ENCODE peak calls at places on chromosomes 4 and X, in six cellular contexts. H is mesenchymal stem cell, G is neuronal stem cell, O is H9, Q is trophoblast cell, C is H1. E is an unnamed sample.

GRCh38 chrX:125288343-125288742 is 31.3 kb upstream of the TEX13C start:
- DNase-seq in H (no peak), G (no peak), O (no peak), Q (no peak), C (no peak), E (no peak)

GRCh38 chr4:125319311-125319710 is 4.6 kb downstream of the FAT4 start:
- DNase-seq in H (no peak), G (no peak), O (no peak), Q (no peak), C (no peak), E (peak)

GRCh38 chr4:67558493-67558892 is at the start of gene STAP1:
- DNase-seq in H (no peak), G (no peak), O (no peak), Q (no peak), C (no peak), E (no peak)

GRCh38 chr4:123052007-123052406 is 129.6 kb upstream of the NUDT6 start:
- DNase-seq in H (no peak), G (no peak), O (no peak), Q (no peak), C (no peak), E (no peak)

GRCh38 chr4:81330018-81330417 is 115.0 kb upstream of the PRKG2 start:
- DNase-seq in H (no peak), G (no peak), O (no peak), Q (no peak), C (no peak), E (no peak)

GRCh38 chrX:37863728-37864127 is 16.4 kb upstream of the DYNLT3 start:
- DNase-seq in H (no peak), G (no peak), O (no peak), Q (no peak), C (no peak), E (no peak)

GRCh38 chr4:6582889-6583504 is 8.0 kb downstream of the MAN2B2 start:
- DNase-seq in H (peak), G (no peak), O (no peak), Q (peak), C (no peak), E (peak)

GRCh38 chr4:69071286-69071685 is 25.0 kb upstream of the UGT2B7 start:
- DNase-seq in H (no peak), G (no peak), O (no peak), Q (no peak), C (no peak), E (no peak)

GRCh38 chr4:183413562-183414200 is 30.8 kb upstream of the CDKN2AIP start:
- DNase-seq in H (no peak), G (no peak), O (no peak), Q (no peak), C (no peak), E (no peak)

GRCh38 chr4:133565379-133565778 is 416.3 kb downstream of the PCDH10 start:
- DNase-seq in H (peak), G (no peak), O (no peak), Q (no peak), C (no peak), E (peak)

GRCh38 chr4:6008092-6008551 is 10.1 kb downstream of the C4orf50 start:
- DNase-seq in H (no peak), G (no peak), O (peak), Q (no peak), C (peak), E (no peak)

GRCh38 chrX:151081016-151081415 is 95.4 kb upstream of the GPR50 start:
- DNase-seq in H (no peak), G (no peak), O (no peak), Q (peak), C (no peak), E (no peak)

GRCh38 chr4:109803924-109804571 is 2.2 kb upstream of the CFI start:
- DNase-seq in H (peak), G (peak), O (peak), Q (no peak), C (no peak), E (peak)

GRCh38 chr4:176838611-176839411 is 46.1 kb upstream of the VEGFC start:
- DNase-seq in H (peak), G (no peak), O (no peak), Q (no peak), C (no peak), E (peak)

GRCh38 chr4:78768447-78769177 is 7.5 kb upstream of the BMP2K start:
- DNase-seq in H (peak), G (no peak), O (no peak), Q (peak), C (no peak), E (peak)

GRCh38 chrX:15985937-15986336 is 131.3 kb upstream of the AP1S2 start:
- DNase-seq in H (no peak), G (no peak), O (no peak), Q (no peak), C (no peak), E (no peak)

GRCh38 chrX:83984961-83985360 is 124.0 kb downstream of the CYLC1 start:
- DNase-seq in H (no peak), G (no peak), O (no peak), Q (no peak), C (no peak), E (no peak)

GRCh38 chr4:3371581-3372001 is 70.2 kb upstream of the HGFAC start:
- DNase-seq in H (peak), G (no peak), O (no peak), Q (no peak), C (no peak), E (peak)

GRCh38 chr4:60133414-60133813 is 1066.7 kb upstream of the ADGRL3 start:
- DNase-seq in H (peak), G (no peak), O (no peak), Q (no peak), C (no peak), E (peak)

GRCh38 chr4:623914-624626 is 1.3 kb upstream of the PDE6B start:
- DNase-seq in H (no peak), G (no peak), O (peak), Q (no peak), C (no peak), E (no peak)

GRCh38 chr4:57190651-57191481 is 80.7 kb upstream of the IGFBP7 start:
- DNase-seq in H (peak), G (peak), O (peak), Q (peak), C (peak), E (peak)

GRCh38 chr4:13553081-13553480 is 8.8 kb upstream of the NKX3-2 start:
- DNase-seq in H (no peak), G (no peak), O (no peak), Q (no peak), C (no peak), E (no peak)

GRCh38 chrX:5656544-5656943 is 572.1 kb downstream of the NLGN4X start:
- DNase-seq in H (no peak), G (no peak), O (no peak), Q (no peak), C (no peak), E (no peak)

GRCh38 chr4:6460876-6461275 is 11.5 kb downstream of the PPP2R2C start:
- DNase-seq in H (no peak), G (no peak), O (peak), Q (no peak), C (no peak), E (no peak)

GRCh38 chr4:37902738-37903693 is 12.1 kb downstream of the TBC1D1 start:
- DNase-seq in H (no peak), G (no peak), O (no peak), Q (peak), C (no peak), E (no peak)

GRCh38 chr4:10281996-10282395 is 165.4 kb upstream of the WDR1 start:
- DNase-seq in H (no peak), G (no peak), O (no peak), Q (peak), C (no peak), E (no peak)

GRCh38 chrX:74246524-74246923 is 57.5 kb upstream of the ZCCHC13 start:
- DNase-seq in H (peak), G (no peak), O (no peak), Q (peak), C (no peak), E (peak)

GRCh38 chrX:23803931-23804381 is 21.0 kb downstream of the SAT1 start:
- DNase-seq in H (peak), G (no peak), O (no peak), Q (peak), C (no peak), E (peak)

GRCh38 chr4:76897522-76898384 is at the start of gene SOWAHB:
- DNase-seq in H (no peak), G (peak), O (peak), Q (peak), C (peak), E (no peak)

GRCh38 chr4:168848977-168849687 is 160.9 kb downstream of the CBR4 start:
- DNase-seq in H (peak), G (no peak), O (no peak), Q (peak), C (no peak), E (peak)

GRCh38 chr4:152640058-152640921 is 39.5 kb downstream of the TMEM154 start:
- DNase-seq in H (peak), G (no peak), O (no peak), Q (peak), C (no peak), E (peak)

GRCh38 chr4:3257125-3257690 is 8.2 kb downstream of the MSANTD1 start:
- DNase-seq in H (no peak), G (no peak), O (no peak), Q (peak), C (no peak), E (no peak)

GRCh38 chrX:152915541-152916241 is 17.8 kb downstream of the ZNF185 start:
- DNase-seq in H (peak), G (no peak), O (peak), Q (peak), C (no peak), E (peak)

GRCh38 chrX:115525486-115525885 is 35.5 kb upstream of the PLS3 start:
- DNase-seq in H (no peak), G (no peak), O (no peak), Q (no peak), C (no peak), E (no peak)

GRCh38 chr4:140332734-140333133 is 40.7 kb upstream of the SCOC start:
- DNase-seq in H (no peak), G (no peak), O (no peak), Q (no peak), C (no peak), E (peak)

GRCh38 chr4:47623916-47624554 is 139.0 kb downstream of the ATP10D start:
- DNase-seq in H (peak), G (no peak), O (no peak), Q (no peak), C (no peak), E (peak)

GRCh38 chr4:161419822-161420221 is 744.0 kb downstream of the FSTL5 start:
- DNase-seq in H (peak), G (no peak), O (peak), Q (peak), C (no peak), E (no peak)

GRCh38 chr4:156475322-156475721 is 496.3 kb downstream of the PDGFC start:
- DNase-seq in H (peak), G (no peak), O (no peak), Q (peak), C (no peak), E (peak)

GRCh38 chrX:69107747-69108410 is 57.4 kb downstream of the PJA1 start:
- DNase-seq in H (no peak), G (no peak), O (no peak), Q (no peak), C (no peak), E (no peak)
- H2BK120ac ChIP-seq in H (peak), G (no peak), O (no peak), Q (no peak), C (no peak), E (no peak)

GRCh38 chr4:91065117-91065516 is 937.9 kb downstream of the CCSER1 start:
- DNase-seq in H (no peak), G (no peak), O (no peak), Q (no peak), C (no peak), E (no peak)
- H3K14ac ChIP-seq in H (no peak), G (no peak), O (no peak), Q (no peak), C (no peak), E (no peak)

GRCh38 chr4:101008503-101008902 is 338.8 kb downstream of the PPP3CA start:
- DNase-seq in H (no peak), G (no peak), O (no peak), Q (no peak), C (no peak), E (no peak)
- H2BK120ac ChIP-seq in H (no peak), G (no peak), O (no peak), Q (no peak), C (no peak), E (no peak)

DNA sequence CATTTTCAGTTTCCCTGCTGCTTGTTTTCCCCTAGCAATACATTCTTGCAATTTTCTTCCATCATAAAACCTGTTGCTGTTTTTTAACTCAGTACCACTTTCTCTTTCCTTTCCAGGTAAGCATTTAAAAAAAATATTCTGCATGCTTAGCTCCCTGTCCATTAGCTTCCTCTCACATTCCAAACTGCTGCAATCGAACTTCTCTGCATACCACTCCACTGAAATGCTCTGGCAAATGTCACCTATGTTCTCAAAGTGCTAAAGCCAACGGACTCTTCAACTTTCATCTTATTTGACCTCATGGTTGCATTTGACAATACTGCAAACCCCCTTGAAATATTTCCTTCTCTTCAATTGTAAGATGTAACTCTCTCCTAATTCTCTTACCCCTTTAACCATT is 192.7 kb downstream of the ANAPC10 start:
- DNase-seq in H (no peak), G (no peak), O (no peak), Q (peak), C (no peak), E (no peak)
- H3K14ac ChIP-seq in H (no peak), G (no peak), O (no peak), Q (no peak), C (no peak), E (no peak)

GRCh38 chr4:11426003-11426402 is 2.7 kb downstream of the HS3ST1 start:
- DNase-seq in H (no peak), G (no peak), O (no peak), Q (no peak), C (no peak), E (no peak)
- H2BK120ac ChIP-seq in H (no peak), G (no peak), O (no peak), Q (no peak), C (no peak), E (no peak)